ENCODE peak calls at places on chromosomes 7 and 10, in eight cellular contexts. S, L, G, D, H, U, O and Y are unnamed samples.

GRCh38 chr10:13893926-13894325 is 307.2 kb downstream of the PRPF18 start:
- DNase-seq in S (no peak), D (no peak), U (no peak), O (no peak), H (no peak), L (peak), G (no peak), Y (no peak)

GRCh38 chr10:121113906-121114305 is 262.7 kb downstream of the WDR11 start:
- DNase-seq in O (no peak), S (no peak), U (no peak), H (no peak), L (no peak), G (no peak), D (no peak), Y (no peak)

GRCh38 chr7:4000934-4001333 is 681.2 kb upstream of the FOXK1 start:
- DNase-seq in H (no peak), S (no peak), L (no peak), D (no peak), G (no peak), U (no peak), O (no peak), Y (no peak)

GRCh38 chr7:106061301-106061979 is 50.7 kb downstream of the SYPL1 start:
- DNase-seq in O (no peak), S (no peak), D (no peak), U (no peak), L (no peak), G (no peak), H (no peak), Y (peak)

GRCh38 chr7:51029586-51030230 is 247.0 kb upstream of the GRB10 start:
- DNase-seq in D (no peak), O (no peak), L (peak), U (no peak), H (no peak), S (no peak), G (no peak), Y (no peak)

GRCh38 chr10:43176271-43176670 is 38.0 kb downstream of the CSGALNACT2 start:
- DNase-seq in S (no peak), G (no peak), O (no peak), D (no peak), H (no peak), U (no peak), L (no peak), Y (no peak)

GRCh38 chr10:83585686-83586085 is 553.6 kb upstream of the GHITM start:
- DNase-seq in U (no peak), G (no peak), L (no peak), O (no peak), D (no peak), S (no peak), H (no peak), Y (no peak)

GRCh38 chr7:44083796-44084195 is 1.5 kb upstream of the POLM start:
- DNase-seq in G (no peak), O (peak), D (no peak), S (no peak), H (no peak), L (no peak), U (no peak), Y (no peak)

GRCh38 chr7:8176370-8177081 is 85.4 kb downstream of the ICA1 start:
- DNase-seq in H (no peak), O (peak), D (no peak), U (no peak), L (no peak), S (peak), G (no peak), Y (no peak)

GRCh38 chr10:89156161-89156560 is 51.0 kb downstream of the CH25H start:
- DNase-seq in D (no peak), O (no peak), S (no peak), U (no peak), L (no peak), G (no peak), H (no peak), Y (no peak)

GRCh38 chr7:149495785-149496641 is 1.6 kb downstream of the ZNF746 start:
- DNase-seq in O (no peak), D (peak), U (peak), S (peak), H (peak), G (peak), L (peak), Y (peak)

GRCh38 chr7:107207459-107207858 is 38.7 kb downstream of the HBP1 start:
- DNase-seq in S (no peak), H (no peak), O (no peak), U (no peak), D (no peak), G (no peak), L (no peak), Y (no peak)

GRCh38 chr7:64795176-64795575 is 948 bp downstream of the ZNF138 start:
- DNase-seq in D (no peak), S (no peak), G (no peak), O (no peak), H (no peak), U (no peak), L (no peak), Y (no peak)

GRCh38 chr10:13587367-13587766 is 602 bp downstream of the PRPF18 start:
- DNase-seq in H (no peak), O (peak), D (no peak), L (no peak), S (no peak), U (no peak), G (no peak), Y (no peak)

GRCh38 chr10:78782441-78782840 is 286.3 kb upstream of the ZMIZ1 start:
- DNase-seq in S (no peak), U (no peak), D (no peak), H (no peak), O (peak), L (no peak), G (no peak), Y (no peak)

GRCh38 chr7:47460251-47460989 is 121.5 kb downstream of the TNS3 start:
- DNase-seq in L (no peak), G (no peak), U (no peak), O (no peak), S (no peak), D (no peak), H (no peak), Y (no peak)

GRCh38 chr10:122344741-122345258 is 29.7 kb upstream of the PLEKHA1 start:
- DNase-seq in U (no peak), S (no peak), L (peak), G (no peak), O (no peak), H (no peak), D (no peak), Y (peak)

GRCh38 chr7:53520841-53521240 is 485.4 kb downstream of the POM121L12 start:
- DNase-seq in U (no peak), D (no peak), O (no peak), G (no peak), S (no peak), H (no peak), L (no peak), Y (no peak)

GRCh38 chr10:73969224-73969811 is 28.6 kb upstream of the VCL start:
- DNase-seq in U (no peak), O (no peak), G (no peak), L (no peak), H (no peak), S (no peak), D (no peak), Y (peak)

GRCh38 chr10:7233259-7233991 is 177.4 kb downstream of the SFMBT2 start:
- DNase-seq in G (peak), D (peak), L (no peak), S (no peak), U (no peak), H (peak), O (no peak), Y (no peak)

GRCh38 chr10:71049994-71050393 is 161.6 kb upstream of the PCBD1 start:
- DNase-seq in G (no peak), D (no peak), H (no peak), S (no peak), L (no peak), U (no peak), O (no peak), Y (no peak)

GRCh38 chr10:58956926-58957325 is 219.5 kb upstream of the PHYHIPL start:
- DNase-seq in L (peak), H (no peak), G (no peak), S (no peak), D (no peak), U (no peak), O (no peak), Y (no peak)

GRCh38 chr7:80078159-80078731 is 56.4 kb upstream of the GNAI1 start:
- DNase-seq in S (no peak), G (no peak), L (peak), D (no peak), H (no peak), U (no peak), O (no peak), Y (no peak)

GRCh38 chr10:113423877-113424276 is 129.0 kb upstream of the HABP2 start:
- DNase-seq in L (no peak), O (no peak), G (peak), S (no peak), U (no peak), H (no peak), D (no peak), Y (no peak)

GRCh38 chr10:6786579-6787031 is 206.5 kb upstream of the PRKCQ start:
- DNase-seq in D (peak), L (peak), H (no peak), O (no peak), U (peak), G (peak), S (no peak), Y (no peak)

GRCh38 chr10:109450702-109451101 is 472.6 kb downstream of the XPNPEP1 start:
- DNase-seq in D (no peak), H (no peak), O (no peak), G (no peak), U (no peak), S (no peak), L (no peak), Y (no peak)

GRCh38 chr7:46752881-46753366 is 829.0 kb downstream of the TNS3 start:
- DNase-seq in D (peak), H (no peak), O (no peak), S (no peak), G (no peak), L (peak), U (no peak), Y (no peak)

GRCh38 chr10:91271886-91272285 is 51.4 kb downstream of the PCGF5 start:
- DNase-seq in G (no peak), D (no peak), O (no peak), H (no peak), U (no peak), S (no peak), L (peak), Y (no peak)

GRCh38 chr10:89518876-89519842 is 16.2 kb downstream of the SLC16A12 start:
- DNase-seq in H (no peak), O (no peak), G (no peak), U (no peak), D (no peak), L (peak), S (no peak), Y (peak)

GRCh38 chr7:44463169-44463808 is 27.2 kb downstream of the NUDCD3 start:
- DNase-seq in D (peak), L (no peak), O (no peak), S (no peak), G (no peak), U (no peak), H (no peak), Y (no peak)

GRCh38 chr10:84172435-84173356 is 905 bp upstream of the GPR15LG start:
- DNase-seq in L (no peak), D (no peak), G (no peak), S (no peak), O (no peak), H (no peak), U (no peak), Y (no peak)

GRCh38 chr7:108196004-108196403 is 65.8 kb upstream of the LAMB4 start:
- DNase-seq in L (no peak), D (no peak), O (no peak), G (no peak), H (no peak), S (no peak), U (no peak), Y (no peak)

GRCh38 chr7:120550494-120551048 is 277.6 kb downstream of the KCND2 start:
- DNase-seq in O (no peak), G (no peak), S (no peak), U (no peak), H (no peak), L (no peak), D (no peak), Y (no peak)

GRCh38 chr10:43846187-43846680 is 197.6 kb upstream of the ZNF32 start:
- DNase-seq in G (no peak), D (no peak), O (no peak), S (no peak), L (peak), H (no peak), U (no peak), Y (no peak)

DNA sequence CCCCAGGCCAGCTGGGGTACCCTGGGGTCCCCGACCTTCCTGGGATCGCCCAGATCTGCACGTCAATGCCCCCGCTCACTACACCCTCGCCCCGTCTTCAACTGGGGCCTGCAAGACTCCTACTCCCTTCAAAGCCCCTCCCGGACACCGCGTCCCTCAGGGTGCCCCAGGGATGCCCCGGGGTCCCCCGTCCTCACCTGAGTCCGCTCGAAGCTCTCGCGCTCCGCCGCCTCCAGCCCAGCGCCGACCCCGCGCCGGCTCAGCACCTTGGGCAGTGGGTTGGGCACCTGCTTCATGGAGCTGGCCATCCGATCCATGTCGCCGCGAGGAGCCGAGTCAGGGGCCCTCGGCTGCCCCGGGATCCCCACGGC is at the start of gene HIP1:
- DNase-seq in S (no peak), U (no peak), H (no peak), G (no peak), O (no peak), D (no peak), L (no peak), Y (no peak)
- TF ChIP-seq POLR2A in S (peak), U (no peak), H (peak), G (no peak), O (no peak), D (peak), L (no peak), Y (no peak)

GRCh38 chr7:29564455-29565185 is 985 bp downstream of the PRR15 start:
- DNase-seq in D (peak), L (peak), G (peak), O (peak), U (peak), S (no peak), H (peak), Y (peak)
- TF ChIP-seq POLR2A in D (no peak), L (no peak), G (no peak), O (no peak), U (peak), S (no peak), H (peak), Y (no peak)

GRCh38 chr7:100580466-100581283 is 5.3 kb downstream of the LRCH4 start:
- DNase-seq in G (no peak), H (no peak), U (no peak), O (no peak), S (no peak), D (no peak), L (no peak), Y (no peak)
- TF ChIP-seq POLR2A in G (no peak), H (no peak), U (no peak), O (no peak), S (no peak), D (no peak), L (no peak), Y (no peak)

GRCh38 chr10:133268532-133268931 is 8.1 kb downstream of the ADAM8 start:
- DNase-seq in D (no peak), S (no peak), O (no peak), H (no peak), L (no peak), G (no peak), U (no peak), Y (no peak)
- TF ChIP-seq POLR2A in D (no peak), S (no peak), O (no peak), H (no peak), L (no peak), G (no peak), U (no peak), Y (no peak)

DNA sequence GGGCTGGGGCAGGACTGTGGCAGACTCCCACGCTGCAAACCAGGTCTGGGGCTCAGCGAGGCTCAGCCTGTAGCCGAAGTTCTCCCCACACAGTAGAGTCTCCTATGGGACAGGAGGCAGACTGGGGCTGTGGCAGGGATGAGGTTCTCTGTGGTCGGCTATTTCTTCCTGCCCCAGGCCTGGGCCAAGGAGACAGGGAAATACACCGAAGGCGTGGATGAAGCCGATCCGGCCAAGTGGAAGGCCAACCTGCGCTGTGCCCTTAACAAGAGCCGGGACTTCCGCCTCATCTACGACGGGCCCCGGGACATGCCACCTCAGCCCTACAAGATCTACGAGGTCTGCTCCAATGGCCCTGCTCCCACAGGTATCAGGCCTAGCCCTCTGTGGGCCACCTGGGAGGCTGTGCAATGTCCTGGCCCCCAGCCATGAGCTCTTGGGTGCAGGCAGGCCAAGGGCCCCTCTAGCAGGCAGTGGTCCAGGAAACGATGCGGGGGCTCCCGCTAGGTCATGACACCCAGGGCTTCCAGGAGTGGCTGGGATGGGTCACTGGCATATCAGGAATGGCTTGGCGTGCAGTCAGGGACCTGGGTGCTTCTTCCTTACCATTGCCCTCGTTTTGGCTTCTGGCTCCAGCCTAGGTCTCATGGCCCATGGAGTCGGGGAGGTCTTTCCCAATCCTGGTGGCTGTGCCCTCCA is 8.1 kb downstream of the IRF5 start:
- DNase-seq in U (no peak), L (no peak), S (no peak), H (no peak), G (no peak), O (no peak), D (no peak), Y (no peak)
- TF ChIP-seq POLR2A in U (no peak), L (no peak), S (no peak), H (no peak), G (no peak), O (no peak), D (no peak), Y (no peak)

GRCh38 chr10:32958085-32958991 is at the start of gene ITGB1:
- DNase-seq in D (peak), G (peak), O (peak), S (peak), L (peak), H (peak), U (peak), Y (peak)
- TF ChIP-seq POLR2A in D (peak), G (peak), O (peak), S (peak), L (peak), H (peak), U (peak), Y (peak)

DNA sequence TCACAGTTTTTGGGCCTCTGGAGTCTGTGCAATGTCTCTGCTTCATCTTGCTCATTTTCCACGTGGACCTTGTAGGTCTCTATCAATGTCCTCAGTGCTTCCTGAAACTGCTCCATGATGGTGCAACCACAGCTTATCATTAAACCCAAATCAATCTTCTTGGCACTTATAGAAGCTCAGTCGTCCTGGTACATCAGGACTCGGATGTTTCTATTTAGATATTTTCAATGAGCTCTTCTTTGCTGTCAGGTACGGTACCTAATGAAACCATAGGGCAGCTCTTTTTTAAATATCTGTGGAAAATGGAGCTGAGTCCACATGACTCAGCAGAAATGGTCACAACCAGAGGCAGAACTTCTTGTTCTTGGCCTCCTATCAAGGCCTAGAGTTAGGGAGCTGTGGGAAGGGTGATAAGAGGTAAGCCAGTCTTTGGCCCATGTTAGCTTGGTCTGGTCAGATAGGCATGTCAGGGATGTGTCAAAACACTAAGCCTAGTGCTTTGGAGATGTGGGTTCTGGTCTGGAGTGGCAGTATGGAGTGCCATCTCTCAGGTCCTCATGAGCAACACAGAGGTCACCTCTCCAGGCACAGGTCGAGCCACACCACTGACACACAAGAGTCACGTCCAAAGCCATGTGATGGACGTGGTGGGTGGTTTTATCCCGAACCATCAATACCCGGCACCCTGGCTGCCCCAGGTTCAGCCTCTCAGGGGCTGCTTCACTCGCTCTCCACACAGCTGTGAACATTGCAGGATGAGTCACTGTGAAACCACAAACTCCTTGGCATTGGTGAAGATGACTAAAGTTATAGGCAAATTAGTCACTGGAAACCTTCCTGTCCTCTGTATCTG is 87.0 kb downstream of the TBXAS1 start:
- DNase-seq in H (peak), G (peak), S (peak), L (peak), U (peak), O (no peak), D (peak), Y (peak)
- TF ChIP-seq POLR2A in H (no peak), G (no peak), S (no peak), L (no peak), U (no peak), O (no peak), D (no peak), Y (no peak)